ENCODE peak calls at places on chromosomes 13 and 19, in seven cellular contexts. A, P, L, Y, O, I and W are unnamed samples.

GRCh38 chr13:110312669-110313031 is 5.6 kb downstream of the COL4A2 start:
- DNase-seq in A (no peak), P (no peak), L (no peak), Y (no peak), O (no peak), I (peak), W (no peak)

GRCh38 chr13:82947121-82948077 is 934.9 kb downstream of the SLITRK1 start:
- DNase-seq in A (no peak), P (no peak), L (no peak), Y (no peak), O (no peak), I (peak), W (no peak)

GRCh38 chr13:98839826-98840769 is 87.6 kb upstream of the SLC15A1 start:
- DNase-seq in A (no peak), P (peak), L (no peak), Y (peak), O (peak), I (peak), W (peak)

GRCh38 chr13:103291693-103292572 is 225.7 kb upstream of the SLC10A2 start:
- DNase-seq in A (no peak), P (peak), L (no peak), Y (no peak), O (no peak), I (no peak), W (peak)

GRCh38 chr19:4320419-4320818 is 16.0 kb downstream of the FSD1 start:
- DNase-seq in A (no peak), P (no peak), L (no peak), Y (no peak), O (no peak), I (no peak), W (no peak)

GRCh38 chr19:7869910-7870511 is 4.2 kb downstream of the PRR36 start:
- DNase-seq in A (no peak), P (peak), L (no peak), Y (no peak), O (no peak), I (peak), W (peak)

GRCh38 chr13:77894743-77895142 is 23.9 kb downstream of the EDNRB start:
- DNase-seq in A (no peak), P (no peak), L (no peak), Y (no peak), O (no peak), I (no peak), W (no peak)

GRCh38 chr19:51573331-51573730 is 2.2 kb downstream of the ZNF175 start:
- DNase-seq in A (no peak), P (no peak), L (no peak), Y (no peak), O (no peak), I (no peak), W (no peak)

GRCh38 chr13:41463823-41464602 is 6.7 kb downstream of the RGCC start:
- DNase-seq in A (no peak), P (no peak), L (no peak), Y (no peak), O (no peak), I (no peak), W (no peak)

GRCh38 chr13:51923983-51924539 is 62.3 kb downstream of the CCDC70 start:
- DNase-seq in A (no peak), P (no peak), L (no peak), Y (no peak), O (no peak), I (no peak), W (peak)

GRCh38 chr19:46603195-46603637 is 2.1 kb downstream of the CALM3 start:
- DNase-seq in A (no peak), P (no peak), L (no peak), Y (no peak), O (no peak), I (no peak), W (no peak)

GRCh38 chr13:83881917-83882625 is at the start of gene SLITRK1:
- DNase-seq in A (peak), P (peak), L (no peak), Y (peak), O (no peak), I (peak), W (peak)

GRCh38 chr19:7665076-7665475 is 3.8 kb upstream of the RETN start:
- DNase-seq in A (peak), P (no peak), L (no peak), Y (no peak), O (no peak), I (peak), W (no peak)

GRCh38 chr19:53102186-53102585 is 1.0 kb downstream of the ZNF160 start:
- DNase-seq in A (no peak), P (peak), L (no peak), Y (no peak), O (no peak), I (no peak), W (peak)

GRCh38 chr19:46660008-46660517 is 919 bp downstream of the DACT3 start:
- DNase-seq in A (no peak), P (peak), L (no peak), Y (no peak), O (no peak), I (peak), W (peak)

GRCh38 chr13:85140192-85140591 is 659.0 kb downstream of the SLITRK6 start:
- DNase-seq in A (no peak), P (no peak), L (no peak), Y (no peak), O (no peak), I (no peak), W (no peak)

GRCh38 chr19:46691948-46692347 is 25.0 kb downstream of the PRKD2 start:
- DNase-seq in A (no peak), P (no peak), L (no peak), Y (no peak), O (no peak), I (no peak), W (no peak)

GRCh38 chr19:2611483-2612464 is 90.7 kb downstream of the GNG7 start:
- DNase-seq in A (no peak), P (no peak), L (no peak), Y (no peak), O (peak), I (no peak), W (no peak)

GRCh38 chr13:77222000-77222690 is 104.7 kb downstream of the MYCBP2 start:
- DNase-seq in A (no peak), P (no peak), L (no peak), Y (no peak), O (no peak), I (no peak), W (no peak)

GRCh38 chr13:77779461-77780272 is 82.2 kb downstream of the SLAIN1 start:
- DNase-seq in A (peak), P (peak), L (no peak), Y (peak), O (peak), I (peak), W (peak)

GRCh38 chr13:38361551-38362262 is 12.1 kb downstream of the UFM1 start:
- DNase-seq in A (no peak), P (no peak), L (no peak), Y (no peak), O (no peak), I (no peak), W (no peak)

GRCh38 chr19:56105090-56105701 is 15.9 kb downstream of the ZNF787 start:
- DNase-seq in A (no peak), P (peak), L (peak), Y (peak), O (peak), I (no peak), W (peak)

GRCh38 chr19:30684613-30685012 is 312.4 kb downstream of the ZNF536 start:
- DNase-seq in A (no peak), P (no peak), L (no peak), Y (no peak), O (no peak), I (no peak), W (peak)

GRCh38 chr13:38262211-38262610 is 87.4 kb upstream of the UFM1 start:
- DNase-seq in A (peak), P (no peak), L (no peak), Y (no peak), O (no peak), I (peak), W (no peak)

GRCh38 chr13:94595006-94595942 is 678 bp downstream of the TGDS start:
- DNase-seq in A (no peak), P (peak), L (no peak), Y (no peak), O (no peak), I (peak), W (peak)

GRCh38 chr13:28392428-28392827 is 102.5 kb downstream of the FLT1 start:
- DNase-seq in A (no peak), P (no peak), L (no peak), Y (no peak), O (no peak), I (no peak), W (no peak)

GRCh38 chr19:18408053-18408476 is 10.6 kb upstream of the LRRC25 start:
- DNase-seq in A (no peak), P (no peak), L (no peak), Y (no peak), O (no peak), I (no peak), W (peak)

GRCh38 chr19:14337510-14337909 is 43.7 kb upstream of the ADGRE5 start:
- DNase-seq in A (no peak), P (no peak), L (no peak), Y (no peak), O (no peak), I (peak), W (peak)

GRCh38 chr13:42762917-42763316 is 18.5 kb upstream of the FAM216B start:
- DNase-seq in A (peak), P (no peak), L (no peak), Y (peak), O (no peak), I (peak), W (no peak)

GRCh38 chr13:64684685-64685431 is 2545.3 kb downstream of the PCDH9 start:
- DNase-seq in A (no peak), P (no peak), L (no peak), Y (no peak), O (no peak), I (peak), W (no peak)

GRCh38 chr13:35046587-35046986 is 104.5 kb downstream of the NBEA start:
- DNase-seq in A (no peak), P (no peak), L (no peak), Y (no peak), O (no peak), I (no peak), W (no peak)

GRCh38 chr19:4058696-4059492 is 7.8 kb downstream of the ZBTB7A start:
- DNase-seq in A (no peak), P (no peak), L (no peak), Y (no peak), O (no peak), I (no peak), W (peak)